ENCODE peak calls at places on chromosomes 2 and 18, in four cellular contexts. Y is heart left ventricle, V is IMR-90, A is tibial nerve. X is an unnamed sample. For H3K27me3, the result is how much of the 10 kb centered on the place peaks cover.

GRCh38 chr2:12014088-12014960 is 267.9 kb downstream of the LPIN1 start:
- DNase-seq in V (peak), A (no peak), Y (no peak), X (no peak)

GRCh38 chr18:40555914-40556313 is 1399.1 kb upstream of the PIK3C3 start:
- DNase-seq in V (peak), Y (no peak), A (no peak), X (no peak)

GRCh38 chr2:226756131-226756530 is 43.5 kb downstream of the IRS1 start:
- DNase-seq in Y (no peak), A (no peak), V (peak), X (no peak)

GRCh38 chr18:34723143-34723542 is 13.0 kb downstream of the DTNA start:
- DNase-seq in V (no peak), A (no peak), Y (no peak), X (no peak)

GRCh38 chr18:51890762-51891161 is 449.2 kb upstream of the DCC start:
- DNase-seq in A (no peak), V (peak), Y (no peak), X (peak)

GRCh38 chr2:229910147-229910831 is 11.5 kb downstream of the TRIP12 start:
- DNase-seq in A (no peak), Y (no peak), V (no peak), X (no peak)

GRCh38 chr2:63514781-63515180 is 73.5 kb downstream of the WDPCP start:
- DNase-seq in A (no peak), V (no peak), Y (no peak), X (no peak)

GRCh38 chr2:173223880-173224279 is 130.8 kb upstream of the CDCA7 start:
- DNase-seq in V (no peak), Y (no peak), A (no peak), X (no peak)

GRCh38 chr2:173037245-173038106 is 38.2 kb upstream of the MAP3K20 start:
- DNase-seq in V (peak), A (no peak), Y (no peak), X (no peak)

GRCh38 chr18:54558609-54559585 is 32.1 kb upstream of the DYNAP start:
- DNase-seq in V (peak), Y (no peak), A (no peak), X (no peak)

GRCh38 chr18:3321133-3321812 is 59.3 kb downstream of the MYL12B start:
- DNase-seq in V (peak), Y (no peak), A (no peak), X (no peak)

GRCh38 chr18:13615432-13615861 is 110.9 kb downstream of the FAM210A start:
- DNase-seq in Y (no peak), A (no peak), V (no peak), X (no peak)

GRCh38 chr2:233844064-233844807 is 10.1 kb downstream of the HJURP start:
- DNase-seq in V (no peak), Y (peak), A (no peak), X (no peak)

GRCh38 chr2:142040554-142040953 is 90.3 kb downstream of the LRP1B start:
- DNase-seq in V (no peak), A (no peak), Y (no peak), X (no peak)

GRCh38 chr2:216285641-216286156 is 86.6 kb downstream of the MARCHF4 start:
- DNase-seq in Y (no peak), A (no peak), V (no peak), X (no peak)

GRCh38 chr18:39571511-39571910 is 2005.9 kb upstream of the CELF4 start:
- DNase-seq in V (peak), A (no peak), Y (no peak), X (no peak)

GRCh38 chr2:224062481-224063307 is 23.6 kb upstream of the SERPINE2 start:
- DNase-seq in V (no peak), Y (no peak), A (no peak), X (no peak)

GRCh38 chr2:77054938-77055337 is 467.2 kb downstream of the LRRTM4 start:
- DNase-seq in Y (no peak), V (no peak), A (no peak), X (no peak)

GRCh38 chr2:11976090-11976489 is 229.7 kb downstream of the LPIN1 start:
- DNase-seq in Y (no peak), V (no peak), A (no peak), X (no peak)

GRCh38 chr2:161651547-161651946 is 27.3 kb downstream of the SLC4A10 start:
- DNase-seq in Y (no peak), A (no peak), V (no peak), X (no peak)

GRCh38 chr2:119383410-119384140 is 16.8 kb downstream of the DBI start:
- DNase-seq in A (no peak), Y (no peak), V (no peak), X (peak)

GRCh38 chr2:73263540-73264331 is 20.5 kb downstream of the FBXO41 start:
- DNase-seq in V (no peak), Y (no peak), A (no peak), X (no peak)
- H3K27me3 ChIP-seq in V (under half), Y (under half), A (under half), X (under half)

DNA sequence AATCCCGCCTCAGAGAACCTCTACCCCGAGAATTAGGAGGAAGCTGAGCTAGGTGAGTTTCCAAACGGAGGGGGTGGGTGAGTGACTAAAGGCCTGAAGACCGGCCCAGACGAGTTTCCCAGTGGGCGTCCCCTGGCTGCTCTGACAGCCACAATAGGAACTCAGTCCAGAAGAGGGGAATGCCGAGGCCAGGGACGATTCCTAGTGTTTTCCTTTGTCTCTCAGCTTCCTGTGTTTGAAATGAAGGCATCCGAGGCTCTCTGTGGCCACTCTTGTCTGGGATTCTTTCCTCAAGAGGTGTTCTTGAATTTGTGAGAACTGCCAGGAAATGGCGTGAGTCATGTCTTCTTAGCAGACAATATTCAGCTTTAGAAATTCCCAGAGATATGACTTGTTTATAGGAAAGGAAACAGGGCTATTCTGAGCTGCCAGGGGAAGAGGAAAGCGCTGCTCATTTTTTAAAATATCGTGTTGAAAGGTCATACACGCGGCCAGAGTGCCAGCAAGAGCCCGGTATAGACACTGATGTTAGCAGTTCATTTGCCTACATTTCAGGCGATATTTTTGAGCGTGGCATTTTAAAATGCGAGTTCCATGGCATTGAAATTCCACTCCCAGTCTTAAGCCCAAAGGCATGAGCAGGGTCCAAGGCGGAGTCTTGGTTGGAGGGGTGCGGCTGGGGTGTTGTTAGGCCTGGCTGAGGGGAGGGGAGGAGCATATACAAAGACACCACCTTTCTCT is 169.1 kb upstream of the KLF7 start:
- DNase-seq in V (peak), A (peak), Y (peak), X (peak)
- TF ChIP-seq POLR2A in V (peak), A (no peak), Y (no peak), X (no peak)

DNA sequence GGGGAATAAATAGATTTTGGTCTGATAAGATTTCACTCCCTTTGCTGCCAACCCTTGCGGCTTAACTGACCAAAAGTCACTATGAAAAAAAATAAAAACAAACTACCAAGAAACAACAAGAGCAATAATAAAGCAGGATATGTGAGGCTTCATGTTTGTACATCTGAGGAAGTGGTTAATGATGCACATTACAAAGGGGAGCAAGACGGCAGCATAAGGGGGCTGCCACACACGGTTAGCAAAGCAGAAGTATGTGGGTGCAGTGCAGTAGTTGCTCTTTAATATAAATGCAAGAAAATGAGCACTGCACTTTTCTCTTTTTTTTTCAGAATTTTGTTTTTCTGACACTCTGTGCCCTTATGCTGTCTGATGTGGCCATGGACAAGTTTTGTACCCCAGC is 377.1 kb upstream of the CNTNAP5 start:
- DNase-seq in Y (no peak), A (no peak), V (no peak), X (no peak)
- H3K27me3 ChIP-seq in Y (under half), A (under half), V (under half), X (under half)

GRCh38 chr18:79987566-79987965 is 797 bp downstream of the TXNL4A start:
- DNase-seq in V (no peak), Y (no peak), A (no peak), X (no peak)

GRCh38 chr18:79988925-79989361 is 580 bp upstream of the TXNL4A start:
- DNase-seq in A (no peak), V (peak), Y (no peak), X (peak)

GRCh38 chr18:79985172-79985571 is 3.2 kb downstream of the TXNL4A start:
- DNase-seq in V (no peak), A (no peak), Y (no peak), X (no peak)

GRCh38 chr18:79986726-79987125 is 1.6 kb downstream of the TXNL4A start:
- DNase-seq in V (no peak), A (no peak), Y (no peak), X (no peak)

GRCh38 chr18:79988079-79988924 is at the start of gene TXNL4A:
- DNase-seq in V (peak), A (peak), Y (peak), X (peak)
- TF ChIP-seq POLR2A in V (peak), A (peak), Y (peak), X (peak)

GRCh38 chr2:72927619-72928537 is 10.6 kb downstream of the EMX1 start:
- DNase-seq in A (no peak), Y (no peak), V (no peak), X (no peak)

GRCh38 chr2:72925328-72925943 is 8.1 kb downstream of the EMX1 start:
- DNase-seq in Y (no peak), V (no peak), A (no peak), X (no peak)

GRCh38 chr2:72924353-72925240 is 7.3 kb downstream of the EMX1 start:
- DNase-seq in Y (no peak), V (no peak), A (no peak), X (peak)

GRCh38 chr2:72927066-72927465 is 9.7 kb downstream of the EMX1 start:
- DNase-seq in A (no peak), V (no peak), Y (no peak), X (no peak)

DNA sequence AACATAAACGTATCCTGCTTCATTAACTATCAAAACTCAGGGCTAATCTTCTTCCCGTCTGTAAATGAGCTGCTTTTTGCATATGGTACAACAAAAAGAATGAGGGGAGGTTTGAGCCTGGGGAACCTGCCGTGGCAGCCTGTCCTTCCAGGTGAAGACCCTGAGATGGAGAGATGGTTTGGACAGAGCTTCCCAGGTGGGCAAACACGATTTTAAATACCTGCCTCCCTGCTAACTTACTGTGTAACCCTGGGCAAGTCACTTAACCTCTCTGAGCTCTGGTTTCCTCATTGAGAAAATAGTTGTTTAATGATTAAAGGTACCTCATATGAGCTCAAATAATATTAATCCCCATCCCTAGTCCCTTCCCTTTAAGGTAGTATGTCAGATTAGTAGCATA is 9.0 kb downstream of the EMX1 start:
- DNase-seq in A (no peak), Y (no peak), V (no peak), X (no peak)
- H3K27me3 ChIP-seq in A (half or more), Y (half or more), V (half or more), X (under half)

DNA sequence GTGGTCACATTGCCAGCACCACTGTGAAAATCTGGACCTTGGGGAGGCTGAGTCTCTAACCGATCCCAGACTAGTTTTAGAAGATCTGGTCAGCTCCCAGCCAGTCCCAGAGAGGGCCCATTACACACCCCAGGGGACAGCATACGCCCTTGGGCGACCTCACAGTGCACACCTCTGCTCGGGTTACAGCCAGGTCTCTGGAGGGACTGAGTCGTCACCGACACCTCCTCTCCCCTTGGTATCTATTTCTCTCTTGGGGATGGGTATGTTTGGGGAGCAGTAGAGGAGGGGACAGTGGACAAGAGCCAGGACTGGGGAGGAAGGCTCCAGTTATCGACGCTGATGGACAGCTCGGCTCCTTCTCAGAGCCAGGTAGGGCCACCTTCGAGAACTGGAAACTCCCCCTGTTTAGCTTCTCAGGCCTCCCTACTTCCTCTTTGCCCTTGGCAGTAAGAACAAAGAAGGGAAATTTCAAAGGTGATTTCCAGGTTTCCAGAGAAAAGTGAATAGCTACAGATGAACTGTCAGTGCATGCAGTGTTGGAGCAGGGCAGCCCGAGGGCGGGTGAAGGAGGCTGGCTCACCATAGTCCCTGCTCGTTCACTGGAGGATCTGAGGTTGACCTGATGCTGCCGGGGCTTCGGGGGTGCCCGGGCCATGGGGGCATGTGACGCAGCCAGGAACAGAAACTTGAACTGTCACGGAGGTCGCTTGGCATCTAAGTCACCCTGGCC is 4.4 kb upstream of the SEMA4C start:
- DNase-seq in V (no peak), Y (no peak), A (no peak), X (no peak)
- TF ChIP-seq POLR2A in V (no peak), Y (no peak), A (no peak), X (no peak)